ENCODE peak calls at places on chromosomes 6 and 20, in eight cellular contexts. One of them, this sample, is unnamed.

GRCh38 chr20:42567409-42567808 is 622.3 kb downstream of the PTPRT start:
- DNase-seq in HT1080: no peak
- DNase-seq in stomach: no peak
- DNase-seq in non-pigmented ciliary epithelial cell: no peak
- DNase-seq in NCI-H2227 treated with DMSO at 0.1 percent for 48 hours: no peak
- DNase-seq in stimulated activated CD4-positive, alpha-beta T cell treated with anti-CD3 and anti-CD28 coated beads, Interleukin-1b, Interleukin-23, amount 100 ng/mL, for 4 hours: no peak
- DNase-seq in NCI-H1417: no peak
- DNase-seq in substantia nigra: no peak
- DNase-seq in this sample: no peak

GRCh38 chr20:10581823-10582222 is 92.0 kb downstream of the JAG1 start:
- DNase-seq in HT1080: peak; percentile 56
- DNase-seq in stomach: no peak
- DNase-seq in non-pigmented ciliary epithelial cell: no peak
- DNase-seq in NCI-H2227 treated with DMSO at 0.1 percent for 48 hours: no peak
- DNase-seq in stimulated activated CD4-positive, alpha-beta T cell treated with anti-CD3 and anti-CD28 coated beads, Interleukin-1b, Interleukin-23, amount 100 ng/mL, for 4 hours: no peak
- DNase-seq in NCI-H1417: no peak
- DNase-seq in substantia nigra: no peak
- DNase-seq in this sample: no peak

GRCh38 chr6:36210886-36211595 is 14.5 kb downstream of the BRPF3 start:
- DNase-seq in HT1080: no peak
- DNase-seq in stomach: no peak
- DNase-seq in non-pigmented ciliary epithelial cell: no peak
- DNase-seq in NCI-H2227 treated with DMSO at 0.1 percent for 48 hours: no peak
- DNase-seq in stimulated activated CD4-positive, alpha-beta T cell treated with anti-CD3 and anti-CD28 coated beads, Interleukin-1b, Interleukin-23, amount 100 ng/mL, for 4 hours: no peak
- DNase-seq in NCI-H1417: no peak
- DNase-seq in substantia nigra: no peak
- DNase-seq in this sample: no peak

GRCh38 chr6:124964084-124964763 is 2.0 kb downstream of the RNF217 start:
- DNase-seq in HT1080: no peak
- DNase-seq in stomach: no peak
- DNase-seq in non-pigmented ciliary epithelial cell: no peak
- DNase-seq in NCI-H2227 treated with DMSO at 0.1 percent for 48 hours: no peak
- DNase-seq in stimulated activated CD4-positive, alpha-beta T cell treated with anti-CD3 and anti-CD28 coated beads, Interleukin-1b, Interleukin-23, amount 100 ng/mL, for 4 hours: no peak
- DNase-seq in NCI-H1417: peak; percentile 34
- DNase-seq in substantia nigra: no peak
- DNase-seq in this sample: no peak

GRCh38 chr6:11921017-11921438 is 91.1 kb upstream of the HIVEP1 start:
- DNase-seq in HT1080: peak; percentile 91
- DNase-seq in stomach: peak; percentile 42
- DNase-seq in non-pigmented ciliary epithelial cell: peak; percentile 67
- DNase-seq in NCI-H2227 treated with DMSO at 0.1 percent for 48 hours: no peak
- DNase-seq in stimulated activated CD4-positive, alpha-beta T cell treated with anti-CD3 and anti-CD28 coated beads, Interleukin-1b, Interleukin-23, amount 100 ng/mL, for 4 hours: no peak
- DNase-seq in NCI-H1417: no peak
- DNase-seq in substantia nigra: no peak
- DNase-seq in this sample: peak; percentile 59

GRCh38 chr20:38748863-38749153 is 548 bp downstream of the ACTR5 start:
- DNase-seq in HT1080: no peak
- DNase-seq in stomach: no peak
- DNase-seq in non-pigmented ciliary epithelial cell: no peak
- DNase-seq in NCI-H2227 treated with DMSO at 0.1 percent for 48 hours: peak; percentile 27
- DNase-seq in stimulated activated CD4-positive, alpha-beta T cell treated with anti-CD3 and anti-CD28 coated beads, Interleukin-1b, Interleukin-23, amount 100 ng/mL, for 4 hours: peak; percentile 47
- DNase-seq in NCI-H1417: no peak
- DNase-seq in substantia nigra: no peak
- DNase-seq in this sample: no peak

GRCh38 chr6:106134087-106134770 is 48.1 kb downstream of the PRDM1 start:
- DNase-seq in HT1080: no peak
- DNase-seq in stomach: peak; percentile 23
- DNase-seq in non-pigmented ciliary epithelial cell: no peak
- DNase-seq in NCI-H2227 treated with DMSO at 0.1 percent for 48 hours: no peak
- DNase-seq in stimulated activated CD4-positive, alpha-beta T cell treated with anti-CD3 and anti-CD28 coated beads, Interleukin-1b, Interleukin-23, amount 100 ng/mL, for 4 hours: no peak
- DNase-seq in NCI-H1417: no peak
- DNase-seq in substantia nigra: no peak
- DNase-seq in this sample: no peak

GRCh38 chr6:52984247-52984646 is 10.8 kb downstream of the GSTA4 start:
- DNase-seq in HT1080: peak; percentile 72
- DNase-seq in stomach: no peak
- DNase-seq in non-pigmented ciliary epithelial cell: no peak
- DNase-seq in NCI-H2227 treated with DMSO at 0.1 percent for 48 hours: no peak
- DNase-seq in stimulated activated CD4-positive, alpha-beta T cell treated with anti-CD3 and anti-CD28 coated beads, Interleukin-1b, Interleukin-23, amount 100 ng/mL, for 4 hours: no peak
- DNase-seq in NCI-H1417: peak; percentile 7
- DNase-seq in substantia nigra: no peak
- DNase-seq in this sample: no peak

GRCh38 chr6:109255946-109256628 is 126.2 kb downstream of the CD164 start:
- DNase-seq in HT1080: no peak
- DNase-seq in stomach: no peak
- DNase-seq in non-pigmented ciliary epithelial cell: no peak
- DNase-seq in NCI-H2227 treated with DMSO at 0.1 percent for 48 hours: no peak
- DNase-seq in stimulated activated CD4-positive, alpha-beta T cell treated with anti-CD3 and anti-CD28 coated beads, Interleukin-1b, Interleukin-23, amount 100 ng/mL, for 4 hours: no peak
- DNase-seq in NCI-H1417: peak; percentile 56
- DNase-seq in substantia nigra: no peak
- DNase-seq in this sample: no peak

GRCh38 chr6:54910326-54910952 is 63.9 kb downstream of the FAM83B start:
- DNase-seq in HT1080: no peak
- DNase-seq in stomach: no peak
- DNase-seq in non-pigmented ciliary epithelial cell: no peak
- DNase-seq in NCI-H2227 treated with DMSO at 0.1 percent for 48 hours: no peak
- DNase-seq in stimulated activated CD4-positive, alpha-beta T cell treated with anti-CD3 and anti-CD28 coated beads, Interleukin-1b, Interleukin-23, amount 100 ng/mL, for 4 hours: no peak
- DNase-seq in NCI-H1417: peak; percentile 66
- DNase-seq in substantia nigra: no peak
- DNase-seq in this sample: no peak

GRCh38 chr6:89299451-89299850 is 15.6 kb downstream of the GABRR2 start:
- DNase-seq in HT1080: peak; percentile 85
- DNase-seq in stomach: no peak
- DNase-seq in non-pigmented ciliary epithelial cell: no peak
- DNase-seq in NCI-H2227 treated with DMSO at 0.1 percent for 48 hours: no peak
- DNase-seq in stimulated activated CD4-positive, alpha-beta T cell treated with anti-CD3 and anti-CD28 coated beads, Interleukin-1b, Interleukin-23, amount 100 ng/mL, for 4 hours: no peak
- DNase-seq in NCI-H1417: no peak
- DNase-seq in substantia nigra: no peak
- DNase-seq in this sample: peak; percentile 25

GRCh38 chr6:125076482-125076742 is 77.2 kb upstream of the TPD52L1 start:
- DNase-seq in HT1080: no peak
- DNase-seq in stomach: no peak
- DNase-seq in non-pigmented ciliary epithelial cell: no peak
- DNase-seq in NCI-H2227 treated with DMSO at 0.1 percent for 48 hours: no peak
- DNase-seq in stimulated activated CD4-positive, alpha-beta T cell treated with anti-CD3 and anti-CD28 coated beads, Interleukin-1b, Interleukin-23, amount 100 ng/mL, for 4 hours: no peak
- DNase-seq in NCI-H1417: no peak
- DNase-seq in substantia nigra: no peak
- DNase-seq in this sample: no peak

GRCh38 chr6:84332139-84333034 is 104.9 kb upstream of the CEP162 start:
- DNase-seq in HT1080: no peak
- DNase-seq in stomach: no peak
- DNase-seq in non-pigmented ciliary epithelial cell: no peak
- DNase-seq in NCI-H2227 treated with DMSO at 0.1 percent for 48 hours: no peak
- DNase-seq in stimulated activated CD4-positive, alpha-beta T cell treated with anti-CD3 and anti-CD28 coated beads, Interleukin-1b, Interleukin-23, amount 100 ng/mL, for 4 hours: no peak
- DNase-seq in NCI-H1417: peak; percentile 6
- DNase-seq in substantia nigra: no peak
- DNase-seq in this sample: no peak

GRCh38 chr6:15935661-15936060 is 193.2 kb upstream of the MYLIP start:
- DNase-seq in HT1080: no peak
- DNase-seq in stomach: no peak
- DNase-seq in non-pigmented ciliary epithelial cell: no peak
- DNase-seq in NCI-H2227 treated with DMSO at 0.1 percent for 48 hours: no peak
- DNase-seq in stimulated activated CD4-positive, alpha-beta T cell treated with anti-CD3 and anti-CD28 coated beads, Interleukin-1b, Interleukin-23, amount 100 ng/mL, for 4 hours: no peak
- DNase-seq in NCI-H1417: no peak
- DNase-seq in substantia nigra: no peak
- DNase-seq in this sample: no peak

GRCh38 chr6:34155471-34156300 is 9.8 kb upstream of the GRM4 start:
- DNase-seq in HT1080: no peak
- DNase-seq in stomach: no peak
- DNase-seq in non-pigmented ciliary epithelial cell: no peak
- DNase-seq in NCI-H2227 treated with DMSO at 0.1 percent for 48 hours: no peak
- DNase-seq in stimulated activated CD4-positive, alpha-beta T cell treated with anti-CD3 and anti-CD28 coated beads, Interleukin-1b, Interleukin-23, amount 100 ng/mL, for 4 hours: no peak
- DNase-seq in NCI-H1417: no peak
- DNase-seq in substantia nigra: no peak
- DNase-seq in this sample: no peak

GRCh38 chr6:113763883-113764282 is 93.3 kb upstream of the MARCKS start:
- DNase-seq in HT1080: peak; percentile 95
- DNase-seq in stomach: no peak
- DNase-seq in non-pigmented ciliary epithelial cell: no peak
- DNase-seq in NCI-H2227 treated with DMSO at 0.1 percent for 48 hours: no peak
- DNase-seq in stimulated activated CD4-positive, alpha-beta T cell treated with anti-CD3 and anti-CD28 coated beads, Interleukin-1b, Interleukin-23, amount 100 ng/mL, for 4 hours: no peak
- DNase-seq in NCI-H1417: no peak
- DNase-seq in substantia nigra: no peak
- DNase-seq in this sample: no peak

GRCh38 chr6:104682722-104683643 is 176.7 kb downstream of the HACE1 start:
- DNase-seq in HT1080: peak; percentile 65
- DNase-seq in stomach: peak; percentile 40
- DNase-seq in non-pigmented ciliary epithelial cell: no peak
- DNase-seq in NCI-H2227 treated with DMSO at 0.1 percent for 48 hours: no peak
- DNase-seq in stimulated activated CD4-positive, alpha-beta T cell treated with anti-CD3 and anti-CD28 coated beads, Interleukin-1b, Interleukin-23, amount 100 ng/mL, for 4 hours: peak; percentile 69
- DNase-seq in NCI-H1417: peak; percentile 13
- DNase-seq in substantia nigra: no peak
- DNase-seq in this sample: no peak

GRCh38 chr20:61178431-61179080 is 73.5 kb upstream of the CDH4 start:
- DNase-seq in HT1080: no peak
- DNase-seq in stomach: no peak
- DNase-seq in non-pigmented ciliary epithelial cell: no peak
- DNase-seq in NCI-H2227 treated with DMSO at 0.1 percent for 48 hours: no peak
- DNase-seq in stimulated activated CD4-positive, alpha-beta T cell treated with anti-CD3 and anti-CD28 coated beads, Interleukin-1b, Interleukin-23, amount 100 ng/mL, for 4 hours: no peak
- DNase-seq in NCI-H1417: peak; percentile 69
- DNase-seq in substantia nigra: no peak
- DNase-seq in this sample: no peak

GRCh38 chr6:96086745-96087144 is 71.0 kb downstream of the FUT9 start:
- DNase-seq in HT1080: no peak
- DNase-seq in stomach: no peak
- DNase-seq in non-pigmented ciliary epithelial cell: no peak
- DNase-seq in NCI-H2227 treated with DMSO at 0.1 percent for 48 hours: no peak
- DNase-seq in stimulated activated CD4-positive, alpha-beta T cell treated with anti-CD3 and anti-CD28 coated beads, Interleukin-1b, Interleukin-23, amount 100 ng/mL, for 4 hours: no peak
- DNase-seq in NCI-H1417: no peak
- DNase-seq in substantia nigra: no peak
- DNase-seq in this sample: no peak

GRCh38 chr6:163427498-163428254 is 13.2 kb downstream of the QKI start:
- DNase-seq in HT1080: no peak
- DNase-seq in stomach: no peak
- DNase-seq in non-pigmented ciliary epithelial cell: no peak
- DNase-seq in NCI-H2227 treated with DMSO at 0.1 percent for 48 hours: no peak
- DNase-seq in stimulated activated CD4-positive, alpha-beta T cell treated with anti-CD3 and anti-CD28 coated beads, Interleukin-1b, Interleukin-23, amount 100 ng/mL, for 4 hours: no peak
- DNase-seq in NCI-H1417: peak; percentile 79
- DNase-seq in substantia nigra: no peak
- DNase-seq in this sample: no peak

GRCh38 chr6:15268130-15268908 is 22.4 kb downstream of the JARID2 start:
- DNase-seq in HT1080: no peak
- DNase-seq in stomach: no peak
- DNase-seq in non-pigmented ciliary epithelial cell: no peak
- DNase-seq in NCI-H2227 treated with DMSO at 0.1 percent for 48 hours: no peak
- DNase-seq in stimulated activated CD4-positive, alpha-beta T cell treated with anti-CD3 and anti-CD28 coated beads, Interleukin-1b, Interleukin-23, amount 100 ng/mL, for 4 hours: no peak
- DNase-seq in NCI-H1417: peak; percentile 39
- DNase-seq in substantia nigra: no peak
- DNase-seq in this sample: no peak

GRCh38 chr20:49103019-49103418 is 56.9 kb downstream of the CSE1L start:
- DNase-seq in HT1080: no peak
- DNase-seq in stomach: no peak
- DNase-seq in non-pigmented ciliary epithelial cell: no peak
- DNase-seq in NCI-H2227 treated with DMSO at 0.1 percent for 48 hours: no peak
- DNase-seq in stimulated activated CD4-positive, alpha-beta T cell treated with anti-CD3 and anti-CD28 coated beads, Interleukin-1b, Interleukin-23, amount 100 ng/mL, for 4 hours: no peak
- DNase-seq in NCI-H1417: no peak
- DNase-seq in substantia nigra: no peak
- DNase-seq in this sample: no peak

GRCh38 chr6:75546401-75546800 is 52.8 kb upstream of the FILIP1 start:
- DNase-seq in HT1080: no peak
- DNase-seq in stomach: no peak
- DNase-seq in non-pigmented ciliary epithelial cell: no peak
- DNase-seq in NCI-H2227 treated with DMSO at 0.1 percent for 48 hours: no peak
- DNase-seq in stimulated activated CD4-positive, alpha-beta T cell treated with anti-CD3 and anti-CD28 coated beads, Interleukin-1b, Interleukin-23, amount 100 ng/mL, for 4 hours: no peak
- DNase-seq in NCI-H1417: peak; percentile 18
- DNase-seq in substantia nigra: no peak
- DNase-seq in this sample: peak; percentile 6

GRCh38 chr20:46350986-46351267 is 42.6 kb upstream of the CDH22 start:
- DNase-seq in HT1080: no peak
- DNase-seq in stomach: no peak
- DNase-seq in non-pigmented ciliary epithelial cell: no peak
- DNase-seq in NCI-H2227 treated with DMSO at 0.1 percent for 48 hours: no peak
- DNase-seq in stimulated activated CD4-positive, alpha-beta T cell treated with anti-CD3 and anti-CD28 coated beads, Interleukin-1b, Interleukin-23, amount 100 ng/mL, for 4 hours: no peak
- DNase-seq in NCI-H1417: no peak
- DNase-seq in substantia nigra: no peak
- DNase-seq in this sample: no peak

GRCh38 chr6:165641672-165642156 is 21.3 kb downstream of the PDE10A start:
- DNase-seq in HT1080: no peak
- DNase-seq in stomach: no peak
- DNase-seq in non-pigmented ciliary epithelial cell: no peak
- DNase-seq in NCI-H2227 treated with DMSO at 0.1 percent for 48 hours: no peak
- DNase-seq in stimulated activated CD4-positive, alpha-beta T cell treated with anti-CD3 and anti-CD28 coated beads, Interleukin-1b, Interleukin-23, amount 100 ng/mL, for 4 hours: no peak
- DNase-seq in NCI-H1417: no peak
- DNase-seq in substantia nigra: no peak
- DNase-seq in this sample: no peak

GRCh38 chr6:38897507-38897906 is 151.1 kb upstream of the GLP1R start:
- DNase-seq in HT1080: no peak
- DNase-seq in stomach: no peak
- DNase-seq in non-pigmented ciliary epithelial cell: no peak
- DNase-seq in NCI-H2227 treated with DMSO at 0.1 percent for 48 hours: no peak
- DNase-seq in stimulated activated CD4-positive, alpha-beta T cell treated with anti-CD3 and anti-CD28 coated beads, Interleukin-1b, Interleukin-23, amount 100 ng/mL, for 4 hours: no peak
- DNase-seq in NCI-H1417: no peak
- DNase-seq in substantia nigra: no peak
- DNase-seq in this sample: no peak

This sample was measured in HFF-Myc.